ENCODE peak calls at places on chromosomes 4 and X, in four cellular contexts. W, E, P and G are unnamed samples.

GRCh38 chr4:119627267-119628190 is 1.1 kb downstream of the PDE5A start:
- DNase-seq in W (peak; percentile 93), E (peak; percentile 28), P (peak; percentile 50), G (peak; percentile 47)

GRCh38 chr4:152961041-152961751 is 25.1 kb downstream of the FHDC1 start:
- DNase-seq in W (no peak), E (no peak), P (no peak), G (no peak)

GRCh38 chr4:3880595-3881120 is 114.5 kb downstream of the ADRA2C start:
- DNase-seq in W (peak; percentile 89), E (peak; percentile 45), P (peak; percentile 28), G (peak; percentile 37)

GRCh38 chr4:163988921-163989320 is 494.4 kb downstream of the TMA16 start:
- DNase-seq in W (peak; percentile 66), E (no peak), P (no peak), G (no peak)

GRCh38 chr4:108725457-108725856 is 37.4 kb downstream of the ETNPPL start:
- DNase-seq in W (no peak), E (no peak), P (no peak), G (no peak)

GRCh38 chr4:161581262-161581661 is 582.5 kb downstream of the FSTL5 start:
- DNase-seq in W (no peak), E (no peak), P (no peak), G (no peak)

GRCh38 chrX:120207009-120207610 is 43.5 kb upstream of the ZBTB33 start:
- DNase-seq in W (no peak), E (no peak), P (no peak), G (no peak)

GRCh38 chr4:128825226-128825625 is 15.7 kb downstream of the JADE1 start:
- DNase-seq in W (no peak), E (peak; percentile 47), P (no peak), G (no peak)

GRCh38 chr4:122755675-122756074 is 23.2 kb downstream of the BBS12 start:
- DNase-seq in W (no peak), E (no peak), P (no peak), G (no peak)

GRCh38 chrX:16278927-16279326 is 111.6 kb downstream of the MAGEB17 start:
- DNase-seq in W (no peak), E (no peak), P (no peak), G (no peak)

GRCh38 chr4:69849297-69849696 is 10.6 kb downstream of the SULT1E1 start:
- DNase-seq in W (no peak), E (no peak), P (no peak), G (no peak)

GRCh38 chrX:113644426-113644825 is 803.8 kb upstream of the AMOT start:
- DNase-seq in W (no peak), E (peak; percentile 65), P (no peak), G (no peak)

GRCh38 chr4:44988011-44988410 is 261.7 kb upstream of the GNPDA2 start:
- DNase-seq in W (no peak), E (no peak), P (no peak), G (no peak)

GRCh38 chrX:67720344-67720743 is 176.5 kb downstream of the AR start:
- DNase-seq in W (no peak), E (peak; percentile 36), P (no peak), G (no peak)

GRCh38 chr4:138952405-138952804 is 63.2 kb upstream of the NOCT start:
- DNase-seq in W (no peak), E (peak; percentile 19), P (no peak), G (peak; percentile 4)

GRCh38 chr4:139876328-139876941 is 210.8 kb downstream of the MGST2 start:
- DNase-seq in W (no peak), E (no peak), P (no peak), G (no peak)

GRCh38 chrX:74465424-74465823 is 44.1 kb downstream of the SLC16A2 start:
- DNase-seq in W (no peak), E (peak; percentile 24), P (peak; percentile 3), G (no peak)

GRCh38 chr4:90540536-90540935 is 413.3 kb downstream of the CCSER1 start:
- DNase-seq in W (no peak), E (no peak), P (no peak), G (no peak)